ENCODE peak calls at places on chromosome 14, in four cellular contexts. One of them, this sample, is unnamed. For H3K4me1, the result is how much of the 10 kb centered on the place peaks cover.

GRCh38 chr14:85399196-85399595 is 130.7 kb upstream of the FLRT2 start:
- DNase-seq in lower lobe of right lung: no peak
- DNase-seq in gastrocnemius medialis: no peak
- DNase-seq in ascending aorta: no peak
- DNase-seq in this sample: no peak

GRCh38 chr14:36874396-36875138 is 212.9 kb downstream of the PAX9 start:
- DNase-seq in lower lobe of right lung: no peak
- DNase-seq in gastrocnemius medialis: no peak
- DNase-seq in ascending aorta: no peak
- DNase-seq in this sample: no peak

GRCh38 chr14:64942531-64943111 is at the start of gene GPX2:
- DNase-seq in gastrocnemius medialis: no peak
- DNase-seq in lower lobe of right lung: no peak
- DNase-seq in ascending aorta: peak
- DNase-seq in this sample: peak

GRCh38 chr14:100706860-100707259 is 19.8 kb upstream of the DLK1 start:
- DNase-seq in gastrocnemius medialis: no peak
- DNase-seq in ascending aorta: no peak
- DNase-seq in lower lobe of right lung: no peak
- DNase-seq in this sample: no peak

GRCh38 chr14:81400852-81401251 is 728 bp upstream of the STON2 start:
- DNase-seq in lower lobe of right lung: peak
- DNase-seq in gastrocnemius medialis: peak
- DNase-seq in ascending aorta: peak
- DNase-seq in this sample: peak

GRCh38 chr14:101857226-101857625 is 95.7 kb downstream of the PPP2R5C start:
- DNase-seq in lower lobe of right lung: no peak
- DNase-seq in gastrocnemius medialis: no peak
- DNase-seq in ascending aorta: no peak
- DNase-seq in this sample: peak

GRCh38 chr14:91897121-91897701 is 29.9 kb upstream of the TC2N start:
- DNase-seq in gastrocnemius medialis: no peak
- DNase-seq in ascending aorta: peak
- DNase-seq in lower lobe of right lung: peak
- DNase-seq in this sample: no peak

GRCh38 chr14:21997300-21997699 is 323.7 kb upstream of the OR4E1 start:
- DNase-seq in gastrocnemius medialis: no peak
- DNase-seq in ascending aorta: no peak
- DNase-seq in lower lobe of right lung: no peak
- DNase-seq in this sample: no peak

GRCh38 chr14:99320105-99320572 is 48.1 kb upstream of the BCL11B start:
- DNase-seq in gastrocnemius medialis: no peak
- DNase-seq in lower lobe of right lung: peak
- DNase-seq in ascending aorta: no peak
- DNase-seq in this sample: no peak

GRCh38 chr14:95388699-95389098 is 69.0 kb upstream of the CLMN start:
- DNase-seq in gastrocnemius medialis: no peak
- DNase-seq in lower lobe of right lung: no peak
- DNase-seq in ascending aorta: no peak
- DNase-seq in this sample: no peak

GRCh38 chr14:70827366-70828151 is 18.2 kb upstream of the MAP3K9 start:
- DNase-seq in gastrocnemius medialis: no peak
- DNase-seq in ascending aorta: no peak
- DNase-seq in lower lobe of right lung: no peak
- DNase-seq in this sample: no peak

GRCh38 chr14:105891221-105891602 is 364.8 kb downstream of the TMEM121 start:
- DNase-seq in gastrocnemius medialis: no peak
- DNase-seq in ascending aorta: peak
- DNase-seq in lower lobe of right lung: peak
- DNase-seq in this sample: no peak

GRCh38 chr14:51862171-51862838 is 1.9 kb downstream of the GNG2 start:
- DNase-seq in gastrocnemius medialis: no peak
- DNase-seq in lower lobe of right lung: no peak
- DNase-seq in ascending aorta: no peak
- DNase-seq in this sample: no peak

GRCh38 chr14:22561661-22562579 is 27.1 kb downstream of the DAD1 start:
- DNase-seq in ascending aorta: no peak
- DNase-seq in lower lobe of right lung: peak
- DNase-seq in gastrocnemius medialis: no peak
- DNase-seq in this sample: no peak

GRCh38 chr14:96059519-96060135 is 20.5 kb downstream of the C14orf132 start:
- DNase-seq in gastrocnemius medialis: no peak
- DNase-seq in ascending aorta: peak
- DNase-seq in lower lobe of right lung: no peak
- DNase-seq in this sample: no peak

GRCh38 chr14:63677891-63678379 is 36.3 kb upstream of the WDR89 start:
- DNase-seq in ascending aorta: no peak
- DNase-seq in lower lobe of right lung: no peak
- DNase-seq in gastrocnemius medialis: no peak
- DNase-seq in this sample: no peak

GRCh38 chr14:63179383-63179782 is 24.9 kb upstream of the RHOJ start:
- DNase-seq in gastrocnemius medialis: no peak
- DNase-seq in lower lobe of right lung: no peak
- DNase-seq in ascending aorta: no peak
- DNase-seq in this sample: no peak

GRCh38 chr14:40318211-40318719 is 886.0 kb upstream of the FBXO33 start:
- DNase-seq in lower lobe of right lung: no peak
- DNase-seq in ascending aorta: no peak
- DNase-seq in gastrocnemius medialis: no peak
- DNase-seq in this sample: no peak

GRCh38 chr14:99660006-99660566 is 15.2 kb downstream of the HHIPL1 start:
- DNase-seq in lower lobe of right lung: no peak
- DNase-seq in gastrocnemius medialis: no peak
- DNase-seq in ascending aorta: no peak
- DNase-seq in this sample: no peak

GRCh38 chr14:81273521-81273920 is 52.8 kb upstream of the GTF2A1 start:
- DNase-seq in gastrocnemius medialis: no peak
- DNase-seq in ascending aorta: no peak
- DNase-seq in lower lobe of right lung: no peak
- DNase-seq in this sample: no peak

GRCh38 chr14:80615831-80616230 is 325.7 kb downstream of the CEP128 start:
- DNase-seq in lower lobe of right lung: no peak
- DNase-seq in gastrocnemius medialis: no peak
- DNase-seq in ascending aorta: no peak
- DNase-seq in this sample: no peak

GRCh38 chr14:27608377-27608776 is 1010.5 kb upstream of the NOVA1 start:
- DNase-seq in ascending aorta: no peak
- DNase-seq in gastrocnemius medialis: no peak
- DNase-seq in lower lobe of right lung: no peak
- DNase-seq in this sample: no peak

GRCh38 chr14:23071244-23071974 is 14.1 kb upstream of the CDH24 start:
- DNase-seq in ascending aorta: peak
- DNase-seq in lower lobe of right lung: peak
- DNase-seq in gastrocnemius medialis: peak
- DNase-seq in this sample: peak

GRCh38 chr14:51859136-51859535 is 1.3 kb upstream of the GNG2 start:
- DNase-seq in lower lobe of right lung: no peak
- DNase-seq in gastrocnemius medialis: no peak
- DNase-seq in ascending aorta: no peak
- DNase-seq in this sample: no peak

GRCh38 chr14:91425720-91426032 is 8.1 kb upstream of the CCDC88C start:
- DNase-seq in ascending aorta: no peak
- DNase-seq in gastrocnemius medialis: no peak
- DNase-seq in lower lobe of right lung: no peak
- DNase-seq in this sample: no peak

GRCh38 chr14:36659822-36660735 is 1.6 kb upstream of the PAX9 start:
- DNase-seq in ascending aorta: no peak
- DNase-seq in gastrocnemius medialis: no peak
- DNase-seq in lower lobe of right lung: no peak
- DNase-seq in this sample: no peak

GRCh38 chr14:92058006-92058917 is 18.4 kb upstream of the TRIP11 start:
- DNase-seq in ascending aorta: no peak
- DNase-seq in lower lobe of right lung: no peak
- DNase-seq in gastrocnemius medialis: no peak
- DNase-seq in this sample: no peak

GRCh38 chr14:85528882-85529585 is 910 bp upstream of the FLRT2 start:
- DNase-seq in gastrocnemius medialis: peak
- DNase-seq in lower lobe of right lung: peak
- DNase-seq in ascending aorta: peak
- DNase-seq in this sample: no peak

GRCh38 chr14:23284654-23285529 is 1.0 kb downstream of the HOMEZ start:
- DNase-seq in lower lobe of right lung: no peak
- DNase-seq in gastrocnemius medialis: no peak
- DNase-seq in ascending aorta: no peak
- DNase-seq in this sample: no peak

GRCh38 chr14:96747608-96748007 is 49.6 kb upstream of the VRK1 start:
- DNase-seq in ascending aorta: no peak
- DNase-seq in gastrocnemius medialis: no peak
- DNase-seq in lower lobe of right lung: no peak
- DNase-seq in this sample: no peak

GRCh38 chr14:65431951-65432350 is 19.4 kb downstream of the FUT8 start:
- DNase-seq in ascending aorta: no peak
- DNase-seq in gastrocnemius medialis: no peak
- DNase-seq in lower lobe of right lung: no peak
- DNase-seq in this sample: no peak

GRCh38 chr14:80839743-80840142 is 101.8 kb downstream of the CEP128 start:
- DNase-seq in gastrocnemius medialis: no peak
- DNase-seq in lower lobe of right lung: no peak
- DNase-seq in ascending aorta: no peak
- DNase-seq in this sample: no peak

GRCh38 chr14:22822017-22822618 is 6.9 kb upstream of the SLC7A7 start:
- DNase-seq in gastrocnemius medialis: no peak
- DNase-seq in lower lobe of right lung: no peak
- DNase-seq in ascending aorta: no peak
- DNase-seq in this sample: no peak

DNA sequence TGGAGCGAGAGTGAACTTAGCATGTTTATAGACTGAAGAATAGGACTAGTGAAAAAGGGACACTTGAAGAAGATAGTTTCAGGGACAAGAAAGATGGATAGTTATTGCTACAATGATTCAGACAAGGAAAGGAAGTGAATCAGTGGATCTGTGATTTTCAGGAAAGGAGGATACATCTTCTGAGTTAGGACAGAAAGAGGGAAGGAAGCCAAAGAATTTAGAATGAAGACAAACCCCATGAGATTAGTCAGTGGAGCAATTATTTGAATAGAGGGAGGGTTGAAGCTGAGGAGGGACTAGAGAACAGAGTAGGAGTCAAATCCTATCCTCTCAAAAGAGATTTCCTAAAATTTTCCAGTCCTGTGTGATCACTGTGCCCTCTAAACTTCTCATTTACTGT is 282.7 kb downstream of the AKAP6 start:
- DNase-seq in gastrocnemius medialis: no peak
- DNase-seq in lower lobe of right lung: no peak
- DNase-seq in ascending aorta: no peak
- DNase-seq in this sample: no peak
- H3K4me1 ChIP-seq in gastrocnemius medialis: under half
- H3K4me1 ChIP-seq in lower lobe of right lung: under half
- H3K4me1 ChIP-seq in ascending aorta: under half
- H3K4me1 ChIP-seq in this sample: under half

GRCh38 chr14:69636718-69637480 is 25.5 kb downstream of the SUSD6 start:
- DNase-seq in ascending aorta: no peak
- DNase-seq in lower lobe of right lung: no peak
- DNase-seq in gastrocnemius medialis: no peak
- DNase-seq in this sample: no peak

GRCh38 chr14:69640931-69641330 is 29.5 kb downstream of the SUSD6 start:
- DNase-seq in gastrocnemius medialis: no peak
- DNase-seq in lower lobe of right lung: no peak
- DNase-seq in ascending aorta: no peak
- DNase-seq in this sample: no peak

GRCh38 chr14:69636051-69636639 is 24.7 kb downstream of the SUSD6 start:
- DNase-seq in lower lobe of right lung: no peak
- DNase-seq in gastrocnemius medialis: no peak
- DNase-seq in ascending aorta: no peak
- DNase-seq in this sample: no peak

GRCh38 chr14:69634871-69635270 is 23.5 kb downstream of the SUSD6 start:
- DNase-seq in gastrocnemius medialis: no peak
- DNase-seq in lower lobe of right lung: no peak
- DNase-seq in ascending aorta: no peak
- DNase-seq in this sample: no peak

DNA sequence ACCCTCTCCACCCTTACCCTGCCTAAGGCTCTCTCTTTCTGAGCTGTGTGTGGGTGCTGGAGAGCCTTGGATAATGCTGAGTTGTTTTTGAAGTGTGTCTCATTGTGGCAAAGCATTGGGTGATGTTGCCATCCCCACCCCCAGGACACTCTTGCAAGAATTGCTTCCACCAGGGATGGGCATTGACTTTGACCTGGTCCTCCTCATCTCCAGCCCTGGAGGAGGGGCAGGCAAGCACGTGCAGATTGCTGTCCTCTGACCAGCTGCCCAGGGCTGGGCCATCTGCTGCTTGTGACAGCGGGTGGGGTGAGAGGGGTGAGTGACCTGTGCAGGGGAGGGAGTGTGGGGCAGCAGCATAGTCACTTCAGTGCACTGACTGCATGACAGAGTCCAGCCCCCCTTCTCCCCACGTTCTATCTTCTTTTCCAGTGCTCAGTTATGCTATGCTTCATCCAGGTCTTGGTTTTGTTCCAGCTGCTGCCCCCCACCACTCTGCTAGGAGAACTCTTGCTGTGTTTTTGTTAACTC is 26.2 kb downstream of the SUSD6 start:
- DNase-seq in gastrocnemius medialis: peak
- DNase-seq in ascending aorta: no peak
- DNase-seq in lower lobe of right lung: no peak
- DNase-seq in this sample: no peak
- H3K4me3 ChIP-seq in gastrocnemius medialis: no peak
- H3K4me3 ChIP-seq in ascending aorta: no peak
- H3K4me3 ChIP-seq in lower lobe of right lung: no peak
- H3K4me3 ChIP-seq in this sample: no peak

DNA sequence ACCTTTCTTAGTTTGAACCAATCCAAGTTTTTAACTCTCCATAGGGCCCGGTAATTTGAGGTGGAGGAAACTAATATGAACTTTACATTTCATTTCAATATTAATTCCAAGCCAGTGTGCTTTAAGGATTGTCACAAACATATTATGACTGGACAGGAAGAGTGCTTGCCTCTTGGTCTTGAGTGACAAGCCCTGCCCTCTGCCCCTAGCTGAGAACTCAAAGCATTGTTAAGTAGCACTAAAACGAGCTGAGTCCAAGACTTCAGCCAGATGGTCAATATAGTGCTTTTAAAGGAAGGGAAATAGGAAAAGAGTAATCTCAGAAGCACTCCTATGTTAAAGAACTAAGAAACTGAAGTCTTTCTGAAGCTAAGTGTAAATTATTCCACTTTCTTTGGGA is 17.1 kb downstream of the TRMT5 start:
- DNase-seq in lower lobe of right lung: no peak
- DNase-seq in ascending aorta: no peak
- DNase-seq in gastrocnemius medialis: no peak
- DNase-seq in this sample: no peak
- H3K27ac ChIP-seq in lower lobe of right lung: no peak
- H3K27ac ChIP-seq in ascending aorta: no peak
- H3K27ac ChIP-seq in gastrocnemius medialis: no peak
- H3K27ac ChIP-seq in this sample: no peak

GRCh38 chr14:74577247-74577947 is 34.6 kb downstream of the LTBP2 start:
- DNase-seq in ascending aorta: no peak
- DNase-seq in gastrocnemius medialis: no peak
- DNase-seq in lower lobe of right lung: peak
- DNase-seq in this sample: peak

GRCh38 chr14:74575936-74576335 is 36.1 kb downstream of the LTBP2 start:
- DNase-seq in gastrocnemius medialis: no peak
- DNase-seq in lower lobe of right lung: peak
- DNase-seq in ascending aorta: no peak
- DNase-seq in this sample: no peak

GRCh38 chr14:74579447-74580274 is 32.4 kb downstream of the LTBP2 start:
- DNase-seq in lower lobe of right lung: no peak
- DNase-seq in gastrocnemius medialis: no peak
- DNase-seq in ascending aorta: no peak
- DNase-seq in this sample: no peak

GRCh38 chr14:74578479-74578878 is 33.6 kb downstream of the LTBP2 start:
- DNase-seq in ascending aorta: no peak
- DNase-seq in gastrocnemius medialis: no peak
- DNase-seq in lower lobe of right lung: no peak
- DNase-seq in this sample: no peak

GRCh38 chr14:74577948-74578275 is 34.1 kb downstream of the LTBP2 start:
- DNase-seq in gastrocnemius medialis: no peak
- DNase-seq in lower lobe of right lung: no peak
- DNase-seq in ascending aorta: no peak
- DNase-seq in this sample: no peak
- H3K4me1 ChIP-seq in gastrocnemius medialis: under half
- H3K4me1 ChIP-seq in lower lobe of right lung: under half
- H3K4me1 ChIP-seq in ascending aorta: half or more
- H3K4me1 ChIP-seq in this sample: under half